ENCODE peak calls at places on chromosomes 4 and X, in five cellular contexts. J, X, V, O and H are unnamed samples.

GRCh38 chr4:13536607-13537006 is 7.7 kb downstream of the NKX3-2 start:
- DNase-seq in J (no peak), O (no peak), V (no peak), X (no peak), H (no peak)

GRCh38 chr4:113641025-113641431 is 120.5 kb downstream of the CAMK2D start:
- DNase-seq in O (no peak), X (no peak), V (no peak), J (no peak), H (no peak)

GRCh38 chr4:82825425-82825824 is 26.8 kb upstream of the SCD5 start:
- DNase-seq in O (no peak), X (no peak), V (no peak), J (no peak), H (no peak)

GRCh38 chrX:12617241-12617640 is 174.0 kb upstream of the PRPS2 start:
- DNase-seq in J (peak), O (no peak), V (no peak), X (no peak), H (no peak)

GRCh38 chr4:102518703-102519131 is 17.6 kb downstream of the NFKB1 start:
- DNase-seq in V (no peak), X (peak), O (no peak), J (no peak), H (peak)

GRCh38 chr4:145423017-145423708 is 58.5 kb upstream of the SMAD1 start:
- DNase-seq in X (no peak), V (no peak), J (peak), O (no peak), H (no peak)

GRCh38 chr4:825969-826330 is at the start of gene CPLX1:
- DNase-seq in X (no peak), J (no peak), O (peak), V (no peak), H (no peak)

GRCh38 chr4:48340276-48340904 is 939 bp upstream of the SLAIN2 start:
- DNase-seq in O (no peak), J (peak), V (no peak), X (peak), H (peak)

GRCh38 chr4:132642196-132642817 is 506.8 kb upstream of the PCDH10 start:
- DNase-seq in O (no peak), V (no peak), J (peak), X (peak), H (no peak)

GRCh38 chr4:7073526-7074390 is 5.9 kb upstream of the GRPEL1 start:
- DNase-seq in X (peak), O (no peak), V (no peak), J (peak), H (no peak)

GRCh38 chr4:138981930-138982390 is 33.6 kb upstream of the NOCT start:
- DNase-seq in V (no peak), X (peak), J (peak), O (no peak), H (no peak)

GRCh38 chr4:1410491-1411325 is 4.5 kb upstream of the NKX1-1 start:
- DNase-seq in V (no peak), O (peak), J (peak), X (peak), H (peak)

GRCh38 chr4:76589872-76590846 is 155.1 kb downstream of the SHROOM3 start:
- DNase-seq in O (peak), V (no peak), J (peak), X (peak), H (no peak)